ENCODE peak calls at places on chromosome 1, in four cellular contexts. One of them, this sample, is unnamed.

GRCh38 chr1:43580039-43580438 is 49.4 kb downstream of the PTPRF start:
- DNase-seq in HepG2: no peak
- DNase-seq in K562: no peak
- DNase-seq in GM12878: no peak
- DNase-seq in this sample: no peak

GRCh38 chr1:164783778-164784555 is 225.0 kb downstream of the PBX1 start:
- DNase-seq in HepG2: no peak
- DNase-seq in GM12878: no peak
- DNase-seq in K562: no peak
- DNase-seq in this sample: no peak

GRCh38 chr1:76865696-76866291 is 1.5 kb upstream of the ST6GALNAC5 start:
- DNase-seq in K562: no peak
- DNase-seq in HepG2: no peak
- DNase-seq in GM12878: no peak
- DNase-seq in this sample: no peak

GRCh38 chr1:8373547-8374270 is 55.8 kb downstream of the SLC45A1 start:
- DNase-seq in HepG2: no peak
- DNase-seq in GM12878: no peak
- DNase-seq in K562: no peak
- DNase-seq in this sample: no peak

GRCh38 chr1:71294178-71294577 is 213.3 kb upstream of the ZRANB2 start:
- DNase-seq in GM12878: no peak
- DNase-seq in HepG2: no peak
- DNase-seq in K562: no peak
- DNase-seq in this sample: no peak

GRCh38 chr1:187685338-187685737 is 856.6 kb downstream of the PLA2G4A start:
- DNase-seq in GM12878: no peak
- DNase-seq in HepG2: no peak
- DNase-seq in K562: no peak
- DNase-seq in this sample: no peak

GRCh38 chr1:226308166-226308722 is 720 bp downstream of the LIN9 start:
- DNase-seq in HepG2: no peak
- DNase-seq in GM12878: no peak
- DNase-seq in K562: no peak
- DNase-seq in this sample: peak

GRCh38 chr1:204704794-204705492 is 19.4 kb upstream of the LRRN2 start:
- DNase-seq in HepG2: no peak
- DNase-seq in GM12878: no peak
- DNase-seq in K562: peak
- DNase-seq in this sample: no peak

GRCh38 chr1:97562096-97562495 is 358.7 kb downstream of the DPYD start:
- DNase-seq in GM12878: no peak
- DNase-seq in HepG2: no peak
- DNase-seq in K562: no peak
- DNase-seq in this sample: no peak

GRCh38 chr1:201020647-201021332 is 2.7 kb downstream of the KIF21B start:
- DNase-seq in GM12878: no peak
- DNase-seq in HepG2: no peak
- DNase-seq in K562: peak
- DNase-seq in this sample: peak

GRCh38 chr1:241605146-241605805 is 34.9 kb downstream of the CHML start:
- DNase-seq in K562: no peak
- DNase-seq in HepG2: peak
- DNase-seq in GM12878: no peak
- DNase-seq in this sample: peak

GRCh38 chr1:25879675-25880074 is 4.2 kb upstream of the PAQR7 start:
- DNase-seq in GM12878: no peak
- DNase-seq in HepG2: no peak
- DNase-seq in K562: no peak
- DNase-seq in this sample: no peak

GRCh38 chr1:67429011-67429527 is 1.1 kb downstream of the SERBP1 start:
- DNase-seq in GM12878: no peak
- DNase-seq in HepG2: no peak
- DNase-seq in K562: peak
- DNase-seq in this sample: peak

GRCh38 chr1:25460020-25460419 is 29.3 kb downstream of the MACO1 start:
- DNase-seq in HepG2: no peak
- DNase-seq in GM12878: no peak
- DNase-seq in K562: no peak
- DNase-seq in this sample: no peak

GRCh38 chr1:6570066-6570465 is 9.7 kb upstream of the ZBTB48 start:
- DNase-seq in K562: no peak
- DNase-seq in HepG2: no peak
- DNase-seq in GM12878: no peak
- DNase-seq in this sample: no peak

GRCh38 chr1:199338760-199339159 is 688.8 kb upstream of the NR5A2 start:
- DNase-seq in HepG2: no peak
- DNase-seq in GM12878: no peak
- DNase-seq in K562: no peak
- DNase-seq in this sample: no peak

GRCh38 chr1:199336745-199337640 is 690.5 kb upstream of the NR5A2 start:
- DNase-seq in HepG2: no peak
- DNase-seq in GM12878: no peak
- DNase-seq in K562: no peak
- DNase-seq in this sample: no peak

GRCh38 chr1:199335496-199335895 is 692.0 kb upstream of the NR5A2 start:
- DNase-seq in HepG2: no peak
- DNase-seq in GM12878: no peak
- DNase-seq in K562: no peak
- DNase-seq in this sample: no peak

DNA sequence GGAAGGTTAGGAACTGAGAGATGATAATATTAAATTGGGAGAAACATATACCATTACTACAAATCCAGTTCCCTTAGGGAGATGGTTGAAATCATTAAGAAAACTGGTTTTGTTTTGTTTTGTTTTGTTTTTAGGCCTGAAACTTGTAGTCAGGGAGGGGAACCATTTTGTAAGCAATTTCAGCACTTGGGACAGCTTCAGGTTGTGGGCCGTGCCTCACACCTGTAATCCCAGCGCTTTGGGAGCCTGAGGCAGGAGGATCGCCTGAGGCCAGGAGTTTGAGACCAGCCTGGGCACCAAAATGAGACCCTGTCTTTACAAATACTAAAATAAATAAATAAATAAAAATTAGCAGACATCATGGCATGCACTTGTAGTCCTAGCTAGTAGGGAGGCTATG is 694.3 kb upstream of the NR5A2 start:
- DNase-seq in GM12878: no peak
- DNase-seq in K562: no peak
- DNase-seq in HepG2: no peak
- DNase-seq in this sample: no peak
- TF ChIP-seq FOXM1 in GM12878: no peak
- TF ChIP-seq FOXM1 in K562: no peak
- TF ChIP-seq FOXM1 in HepG2: no peak
- TF ChIP-seq FOXM1 in this sample: no peak

GRCh38 chr1:92329356-92330129 is 30.7 kb downstream of the RPAP2 start:
- DNase-seq in K562: no peak
- DNase-seq in GM12878: no peak
- DNase-seq in HepG2: no peak
- DNase-seq in this sample: no peak
- TF ChIP-seq TARDBP in K562: no peak
- TF ChIP-seq TARDBP in GM12878: no peak
- TF ChIP-seq TARDBP in HepG2: no peak
- TF ChIP-seq TARDBP in this sample: no peak

GRCh38 chr1:160637065-160637464 is 9.8 kb downstream of the SLAMF1 start:
- DNase-seq in HepG2: no peak
- DNase-seq in K562: no peak
- DNase-seq in GM12878: no peak
- DNase-seq in this sample: no peak

GRCh38 chr1:160636547-160636946 is 10.3 kb downstream of the SLAMF1 start:
- DNase-seq in K562: no peak
- DNase-seq in GM12878: no peak
- DNase-seq in HepG2: no peak
- DNase-seq in this sample: no peak

GRCh38 chr1:160638540-160638857 is 8.3 kb downstream of the SLAMF1 start:
- DNase-seq in GM12878: no peak
- DNase-seq in K562: no peak
- DNase-seq in HepG2: no peak
- DNase-seq in this sample: no peak

GRCh38 chr1:160638926-160639325 is 7.9 kb downstream of the SLAMF1 start:
- DNase-seq in GM12878: no peak
- DNase-seq in HepG2: peak
- DNase-seq in K562: no peak
- DNase-seq in this sample: no peak

DNA sequence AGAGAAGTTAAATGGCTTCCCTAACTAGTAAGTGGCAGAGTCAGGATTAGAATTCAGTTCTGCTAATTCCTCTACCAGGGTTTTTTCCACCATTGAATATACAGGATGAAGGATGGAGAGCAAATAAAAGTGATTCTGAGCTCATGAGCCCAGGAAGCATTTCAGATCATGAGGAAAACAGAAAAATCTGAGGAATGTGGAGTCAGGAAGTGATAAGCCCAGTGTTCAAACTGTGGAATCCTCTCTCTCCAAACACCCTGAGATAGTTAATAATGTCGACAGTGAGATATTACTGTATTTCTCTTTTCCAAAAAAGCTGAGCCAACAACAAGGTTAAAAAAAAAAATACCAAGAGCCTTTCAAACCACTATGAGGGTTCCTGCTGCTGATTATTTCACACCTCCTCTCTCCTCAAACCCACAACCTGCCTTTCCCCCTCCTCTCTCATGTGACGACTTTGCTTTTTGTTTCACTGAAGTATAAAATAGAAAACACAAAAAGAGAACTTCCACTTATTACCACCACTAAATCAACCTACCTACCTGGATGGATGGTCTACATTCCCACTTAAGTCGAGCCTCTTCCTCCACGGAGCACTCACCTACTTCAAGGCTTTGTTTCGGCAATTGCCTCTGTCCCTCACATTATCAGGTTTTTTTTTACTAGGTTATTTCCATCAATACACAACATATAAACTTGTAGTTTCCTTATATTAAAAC is 8.9 kb downstream of the SLAMF1 start:
- DNase-seq in HepG2: peak
- DNase-seq in K562: no peak
- DNase-seq in GM12878: no peak
- DNase-seq in this sample: no peak
- TF ChIP-seq FOXM1 in HepG2: no peak
- TF ChIP-seq FOXM1 in K562: no peak
- TF ChIP-seq FOXM1 in GM12878: peak
- TF ChIP-seq FOXM1 in this sample: no peak

GRCh38 chr1:3352084-3352951 is 102.1 kb upstream of the ARHGEF16 start:
- DNase-seq in HepG2: no peak
- DNase-seq in GM12878: no peak
- DNase-seq in K562: no peak
- DNase-seq in this sample: peak

GRCh38 chr1:3353901-3354300 is 100.6 kb upstream of the ARHGEF16 start:
- DNase-seq in GM12878: no peak
- DNase-seq in HepG2: no peak
- DNase-seq in K562: no peak
- DNase-seq in this sample: no peak

GRCh38 chr1:3355089-3355488 is 99.4 kb upstream of the ARHGEF16 start:
- DNase-seq in K562: no peak
- DNase-seq in HepG2: no peak
- DNase-seq in GM12878: no peak
- DNase-seq in this sample: no peak

GRCh38 chr1:3351300-3352083 is 103.0 kb upstream of the ARHGEF16 start:
- DNase-seq in K562: no peak
- DNase-seq in HepG2: no peak
- DNase-seq in GM12878: no peak
- DNase-seq in this sample: no peak

DNA sequence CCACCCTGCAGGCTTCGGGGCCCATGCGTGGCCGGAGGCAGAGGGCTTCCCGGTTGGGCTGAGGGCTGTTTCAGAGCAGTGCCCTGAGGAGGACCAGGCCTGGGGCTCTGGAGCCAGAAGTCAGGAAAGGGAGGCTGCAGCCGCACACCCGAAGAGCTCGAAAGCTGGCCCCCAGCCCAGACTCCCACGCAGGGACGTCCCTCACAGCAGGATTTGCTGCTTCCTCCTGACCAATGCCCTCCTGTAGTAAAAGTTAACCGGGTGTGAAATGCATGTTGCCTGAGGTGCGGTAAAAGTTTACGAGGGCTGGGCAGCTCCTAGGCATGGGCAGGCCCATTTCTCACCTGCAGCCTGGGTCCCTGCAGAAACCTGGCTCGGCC is 101.5 kb upstream of the ARHGEF16 start:
- DNase-seq in K562: no peak
- DNase-seq in GM12878: no peak
- DNase-seq in HepG2: no peak
- DNase-seq in this sample: peak
- TF ChIP-seq TARDBP in K562: no peak
- TF ChIP-seq TARDBP in GM12878: no peak
- TF ChIP-seq TARDBP in HepG2: no peak
- TF ChIP-seq TARDBP in this sample: no peak

GRCh38 chr1:23577056-23577985 is 18.0 kb upstream of the ID3 start:
- DNase-seq in K562: peak
- DNase-seq in HepG2: peak
- DNase-seq in GM12878: peak
- DNase-seq in this sample: no peak
- TF ChIP-seq FOXM1 in K562: no peak
- TF ChIP-seq FOXM1 in HepG2: no peak
- TF ChIP-seq FOXM1 in GM12878: peak
- TF ChIP-seq FOXM1 in this sample: no peak

DNA sequence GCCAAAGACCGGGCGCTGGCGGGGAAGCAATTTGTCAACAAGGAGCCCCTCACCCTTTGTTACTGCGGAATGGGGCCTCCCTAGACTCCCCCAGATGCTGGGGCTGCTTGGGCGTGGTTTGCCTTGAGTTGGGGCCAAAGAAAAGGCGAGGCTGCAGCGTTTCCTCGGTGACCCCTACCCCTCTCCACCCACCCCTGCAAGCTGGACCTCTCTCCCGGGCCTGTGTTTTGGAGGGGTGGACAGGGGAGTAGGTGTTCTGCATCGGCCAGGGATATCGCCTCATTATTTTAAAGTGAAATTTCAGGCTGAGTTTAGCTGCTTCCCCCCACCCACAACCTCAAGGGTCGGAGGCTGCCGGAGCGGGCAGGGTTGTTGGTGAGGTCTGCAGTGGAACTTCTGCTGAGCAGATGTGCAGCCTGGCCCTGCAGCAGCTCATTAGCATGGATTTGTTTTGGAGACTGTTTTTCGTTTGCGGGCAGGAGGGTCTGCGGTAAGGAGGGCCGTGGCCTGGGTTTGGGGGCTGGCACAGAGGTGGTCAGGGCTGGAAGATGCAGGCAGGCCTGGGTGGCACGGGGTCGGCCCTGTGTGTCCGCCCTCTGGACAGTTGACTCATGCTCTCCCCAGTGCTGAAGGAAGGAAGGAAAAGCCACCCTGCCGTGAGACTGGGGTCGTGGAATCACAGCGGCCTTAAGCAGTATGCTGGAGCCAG is 1.6 kb downstream of the NBL1 start:
- DNase-seq in K562: no peak
- DNase-seq in GM12878: no peak
- DNase-seq in HepG2: no peak
- DNase-seq in this sample: no peak
- TF ChIP-seq TARDBP in K562: no peak
- TF ChIP-seq TARDBP in GM12878: no peak
- TF ChIP-seq TARDBP in HepG2: no peak
- TF ChIP-seq TARDBP in this sample: no peak

GRCh38 chr1:232722626-232723025 is 82.6 kb upstream of the MAP10 start:
- DNase-seq in GM12878: no peak
- DNase-seq in K562: no peak
- DNase-seq in HepG2: no peak
- DNase-seq in this sample: no peak

GRCh38 chr1:232728507-232729263 is 76.5 kb upstream of the MAP10 start:
- DNase-seq in K562: no peak
- DNase-seq in HepG2: no peak
- DNase-seq in GM12878: no peak
- DNase-seq in this sample: no peak

GRCh38 chr1:232725303-232726047 is 79.7 kb upstream of the MAP10 start:
- DNase-seq in HepG2: no peak
- DNase-seq in GM12878: peak
- DNase-seq in K562: no peak
- DNase-seq in this sample: no peak

GRCh38 chr1:232726048-232726779 is 79.0 kb upstream of the MAP10 start:
- DNase-seq in HepG2: no peak
- DNase-seq in K562: no peak
- DNase-seq in GM12878: no peak
- DNase-seq in this sample: no peak
- TF ChIP-seq FOXM1 in HepG2: no peak
- TF ChIP-seq FOXM1 in K562: no peak
- TF ChIP-seq FOXM1 in GM12878: no peak
- TF ChIP-seq FOXM1 in this sample: no peak